ENCODE peak calls at places on chromosome 21, in nine cellular contexts. G is foreskin keratinocyte; P is fibroblast of lung; V is T follicular helper cell; D is activated CD4-positive, CD25-positive, alpha-beta regulatory T cell; M is H9; L is HCEC 1CT; H is left ventricle myocardium inferior; T is Calu3. O is an unnamed sample.

GRCh38 chr21:45405819-45406762 is 1.1 kb downstream of the COL18A1 start:
- DNase-seq in G (no peak), T (peak; percentile 31), P (peak; percentile 42), D (no peak), V (no peak), L (no peak), H (peak; percentile 30), M (no peak), O (peak; percentile 58)

GRCh38 chr21:43847301-43847700 is 17.7 kb upstream of the AGPAT3 start:
- DNase-seq in H (no peak), G (no peak), M (no peak), P (no peak), D (no peak), T (no peak), L (no peak), V (no peak), O (no peak)

GRCh38 chr21:43654806-43655489 is 4.3 kb downstream of the HSF2BP start:
- DNase-seq in H (no peak), M (no peak), D (no peak), L (peak; percentile 28), P (no peak), V (no peak), T (no peak), G (no peak), O (no peak)

GRCh38 chr21:27077501-27077900 is 110.6 kb upstream of the ADAMTS5 start:
- DNase-seq in T (no peak), L (no peak), G (no peak), H (no peak), M (no peak), P (peak; percentile 24), D (no peak), V (no peak), O (no peak)

GRCh38 chr21:34926784-34927548 is 122.1 kb downstream of the RUNX1 start:
- DNase-seq in H (no peak), P (no peak), V (no peak), D (no peak), L (peak; percentile 56), G (no peak), T (peak; percentile 35), M (no peak), O (peak; percentile 15)

GRCh38 chr21:17467829-17468228 is 45.0 kb upstream of the CXADR start:
- DNase-seq in L (no peak), P (no peak), V (no peak), M (no peak), D (no peak), T (no peak), G (no peak), H (no peak), O (no peak)

GRCh38 chr21:45910155-45910547 is 71.4 kb upstream of the COL6A1 start:
- DNase-seq in V (no peak), M (no peak), H (no peak), T (no peak), L (no peak), G (no peak), D (no peak), P (no peak), O (no peak)

GRCh38 chr21:45254557-45254930 is 33.2 kb downstream of the POFUT2 start:
- DNase-seq in G (no peak), H (no peak), P (no peak), D (no peak), V (no peak), L (no peak), T (no peak), M (no peak), O (no peak)

GRCh38 chr21:42666023-42666747 is 12.8 kb downstream of the PDE9A start:
- DNase-seq in L (no peak), T (peak; percentile 22), D (no peak), V (no peak), H (no peak), G (no peak), M (peak; percentile 55), P (no peak), O (no peak)

GRCh38 chr21:44370027-44370735 is 16.8 kb downstream of the TRPM2 start:
- DNase-seq in G (peak; percentile 14), H (no peak), P (peak; percentile 5), M (peak; percentile 75), V (no peak), T (peak; percentile 21), L (peak; percentile 9), D (no peak), O (peak; percentile 40)

GRCh38 chr21:45598666-45599065 is 44.9 kb upstream of the PCBP3 start:
- DNase-seq in D (no peak), L (no peak), H (no peak), T (no peak), P (no peak), V (no peak), M (peak; percentile 14), G (no peak), O (no peak)

GRCh38 chr21:46011267-46011967 is 29.8 kb downstream of the COL6A1 start:
- DNase-seq in G (no peak), P (no peak), L (no peak), M (peak; percentile 22), D (no peak), V (no peak), T (no peak), H (no peak), O (no peak)

GRCh38 chr21:32155226-32155625 is 123.6 kb downstream of the MIS18A start:
- DNase-seq in G (no peak), P (no peak), T (no peak), V (no peak), D (no peak), M (no peak), L (no peak), H (no peak), O (no peak)

GRCh38 chr21:27722095-27722494 is 755.2 kb upstream of the ADAMTS5 start:
- DNase-seq in P (no peak), G (peak; percentile 20), V (no peak), H (no peak), D (no peak), L (no peak), M (no peak), T (peak; percentile 40), O (no peak)

GRCh38 chr21:41168391-41169257 is 664 bp downstream of the BACE2 start:
- DNase-seq in G (no peak), P (peak; percentile 71), D (no peak), H (peak; percentile 42), V (no peak), T (peak; percentile 26), M (peak; percentile 51), L (no peak), O (no peak)

GRCh38 chr21:39020751-39021474 is 162.3 kb downstream of the PSMG1 start:
- DNase-seq in V (no peak), T (no peak), G (peak; percentile 80), P (peak; percentile 85), M (no peak), H (peak; percentile 36), L (peak; percentile 96), D (no peak), O (no peak)

GRCh38 chr21:46550511-46550941 is 54.4 kb downstream of the S100B start:
- DNase-seq in P (no peak), G (no peak), M (no peak), D (peak; percentile 46), L (no peak), H (no peak), T (no peak), V (peak; percentile 40), O (no peak)

GRCh38 chr21:36839123-36839522 is 127.3 kb downstream of the HLCS start:
- DNase-seq in D (no peak), L (peak; percentile 48), V (no peak), H (no peak), T (no peak), G (no peak), P (peak; percentile 66), M (no peak), O (no peak)

GRCh38 chr21:34807146-34807880 is 138.5 kb downstream of the CLIC6 start:
- DNase-seq in L (peak; percentile 98), V (peak; percentile 39), G (peak; percentile 95), H (no peak), D (peak; percentile 13), M (no peak), T (peak; percentile 51), P (peak; percentile 94), O (no peak)

GRCh38 chr21:45992311-45993209 is 11.0 kb downstream of the COL6A1 start:
- DNase-seq in L (no peak), V (no peak), D (no peak), T (no peak), P (no peak), G (no peak), M (no peak), H (peak; percentile 24), O (no peak)

GRCh38 chr21:45950740-45951515 is 30.6 kb upstream of the COL6A1 start:
- DNase-seq in M (no peak), V (no peak), L (no peak), T (peak; percentile 12), G (peak; percentile 55), D (no peak), P (peak; percentile 64), H (peak; percentile 61), O (no peak)

GRCh38 chr21:45078877-45079281 is 4.5 kb downstream of the ADARB1 start:
- DNase-seq in V (peak; percentile 71), G (peak; percentile 15), L (peak; percentile 94), T (no peak), H (no peak), P (peak; percentile 78), M (no peak), D (peak; percentile 32), O (no peak)

GRCh38 chr21:15005391-15005790 is 59.4 kb downstream of the NRIP1 start:
- DNase-seq in H (no peak), T (no peak), L (peak; percentile 16), M (peak; percentile 75), D (no peak), G (no peak), V (no peak), P (peak; percentile 22), O (no peak)

GRCh38 chr21:37220433-37220980 is 46.6 kb downstream of the VPS26C start:
- DNase-seq in T (no peak), V (peak; percentile 12), H (no peak), L (peak; percentile 35), M (no peak), G (peak; percentile 21), D (no peak), P (peak; percentile 64), O (peak; percentile 37)

GRCh38 chr21:25934771-25935224 is 200.0 kb downstream of the GABPA start:
- DNase-seq in M (no peak), P (peak; percentile 97), H (peak; percentile 60), D (no peak), V (no peak), T (peak; percentile 61), G (peak; percentile 87), L (peak; percentile 98), O (no peak)

GRCh38 chr21:26752849-26753248 is 92.4 kb downstream of the ADAMTS1 start:
- DNase-seq in P (no peak), V (no peak), M (no peak), H (no peak), T (no peak), L (no peak), D (no peak), G (no peak), O (no peak)

GRCh38 chr21:21673959-21674358 is 675.8 kb downstream of the NCAM2 start:
- DNase-seq in H (no peak), D (no peak), G (no peak), M (no peak), P (no peak), V (no peak), T (no peak), L (no peak), O (no peak)

GRCh38 chr21:36355868-36356267 is 29.3 kb upstream of the CHAF1B start:
- DNase-seq in D (no peak), M (no peak), H (no peak), L (no peak), G (no peak), V (no peak), T (no peak), P (no peak), O (no peak)

GRCh38 chr21:22791376-22791775 is 1793.2 kb downstream of the NCAM2 start:
- DNase-seq in M (no peak), G (no peak), P (no peak), H (no peak), T (no peak), V (no peak), D (no peak), L (no peak), O (no peak)

GRCh38 chr21:31977816-31978215 is 105.0 kb downstream of the HUNK start:
- DNase-seq in P (no peak), M (no peak), V (no peak), H (no peak), G (no peak), L (no peak), D (no peak), T (no peak), O (no peak)

GRCh38 chr21:16678479-16678878 is 834.4 kb upstream of the CXADR start:
- DNase-seq in G (no peak), V (no peak), M (no peak), D (no peak), T (no peak), H (no peak), L (no peak), P (no peak), O (no peak)